ENCODE peak calls at places on chromosome 22, in four cellular contexts. J, K, D and M are unnamed samples.
A peak's percentile ranks its signal among the peaks of the same experiment; 100 is the strongest.

GRCh38 chr22:23113067-23113846 is 28.5 kb downstream of the RSPH14 start:
- DNase-seq in J (no peak), K (no peak), D (no peak), M (peak; percentile 14)

GRCh38 chr22:20205964-20206708 is 55.3 kb upstream of the CCDC188 start:
- DNase-seq in J (peak; percentile 49), K (peak; percentile 22), D (peak; percentile 5), M (peak; percentile 75)

GRCh38 chr22:35591696-35592417 is 25.3 kb downstream of the MB start:
- DNase-seq in J (no peak), K (no peak), D (no peak), M (no peak)

GRCh38 chr22:23787910-23788309 is 1.1 kb downstream of the SMARCB1 start:
- DNase-seq in J (no peak), K (no peak), D (no peak), M (no peak)

GRCh38 chr22:27990879-27991278 is 71.8 kb upstream of the PITPNB start:
- DNase-seq in J (peak; percentile 61), K (no peak), D (no peak), M (peak; percentile 57)

GRCh38 chr22:49768511-49768910 is 59.2 kb downstream of the BRD1 start:
- DNase-seq in J (no peak), K (no peak), D (no peak), M (no peak)

GRCh38 chr22:27799334-27800249 is 2.0 kb downstream of the MN1 start:
- DNase-seq in J (peak; percentile 62), K (no peak), D (no peak), M (peak; percentile 47)

GRCh38 chr22:25334091-25334490 is 114.7 kb downstream of the CRYBB2 start:
- DNase-seq in J (peak; percentile 79), K (no peak), D (peak; percentile 10), M (peak; percentile 14)

GRCh38 chr22:44391481-44392445 is 79.0 kb upstream of the SHISAL1 start:
- DNase-seq in J (no peak), K (no peak), D (no peak), M (no peak)

GRCh38 chr22:49936018-49936972 is 17.9 kb downstream of the CRELD2 start:
- DNase-seq in J (peak; percentile 90), K (peak; percentile 66), D (no peak), M (peak; percentile 92)

GRCh38 chr22:49724030-49724892 is 103.4 kb downstream of the BRD1 start:
- DNase-seq in J (no peak), K (no peak), D (no peak), M (no peak)

GRCh38 chr22:36770116-36770945 is 5.6 kb downstream of the IFT27 start:
- DNase-seq in J (no peak), K (no peak), D (no peak), M (no peak)

GRCh38 chr22:31495343-31495742 is 993 bp upstream of the SFI1 start:
- DNase-seq in J (no peak), K (no peak), D (no peak), M (no peak)

GRCh38 chr22:31872209-31872608 is 72.1 kb upstream of the YWHAH start:
- DNase-seq in J (no peak), K (no peak), D (no peak), M (no peak)

GRCh38 chr22:44068422-44069191 is 44.5 kb downstream of the PARVB start:
- DNase-seq in J (no peak), K (no peak), D (no peak), M (no peak)

GRCh38 chr22:40215266-40215665 is 37.5 kb downstream of the TNRC6B start:
- DNase-seq in J (no peak), K (no peak), D (no peak), M (no peak)

GRCh38 chr22:50712341-50713007 is 25.5 kb upstream of the ACR start:
- DNase-seq in J (no peak), K (no peak), D (no peak), M (no peak)

GRCh38 chr22:32619614-32620426 is 145.2 kb downstream of the FBXO7 start:
- DNase-seq in J (no peak), K (peak; percentile 89), D (no peak), M (peak; percentile 73)

GRCh38 chr22:39236321-39237275 is 8.2 kb downstream of the PDGFB start:
- DNase-seq in J (peak; percentile 97), K (no peak), D (no peak), M (no peak)

GRCh38 chr22:17201285-17201945 is 17.8 kb downstream of the ADA2 start:
- DNase-seq in J (peak; percentile 25), K (no peak), D (no peak), M (peak; percentile 46)

GRCh38 chr22:17205432-17205831 is 13.8 kb downstream of the ADA2 start:
- DNase-seq in J (no peak), K (no peak), D (no peak), M (no peak)
- TF ChIP-seq CTCF in J (no peak), K (no peak), D (no peak), M (no peak)

DNA sequence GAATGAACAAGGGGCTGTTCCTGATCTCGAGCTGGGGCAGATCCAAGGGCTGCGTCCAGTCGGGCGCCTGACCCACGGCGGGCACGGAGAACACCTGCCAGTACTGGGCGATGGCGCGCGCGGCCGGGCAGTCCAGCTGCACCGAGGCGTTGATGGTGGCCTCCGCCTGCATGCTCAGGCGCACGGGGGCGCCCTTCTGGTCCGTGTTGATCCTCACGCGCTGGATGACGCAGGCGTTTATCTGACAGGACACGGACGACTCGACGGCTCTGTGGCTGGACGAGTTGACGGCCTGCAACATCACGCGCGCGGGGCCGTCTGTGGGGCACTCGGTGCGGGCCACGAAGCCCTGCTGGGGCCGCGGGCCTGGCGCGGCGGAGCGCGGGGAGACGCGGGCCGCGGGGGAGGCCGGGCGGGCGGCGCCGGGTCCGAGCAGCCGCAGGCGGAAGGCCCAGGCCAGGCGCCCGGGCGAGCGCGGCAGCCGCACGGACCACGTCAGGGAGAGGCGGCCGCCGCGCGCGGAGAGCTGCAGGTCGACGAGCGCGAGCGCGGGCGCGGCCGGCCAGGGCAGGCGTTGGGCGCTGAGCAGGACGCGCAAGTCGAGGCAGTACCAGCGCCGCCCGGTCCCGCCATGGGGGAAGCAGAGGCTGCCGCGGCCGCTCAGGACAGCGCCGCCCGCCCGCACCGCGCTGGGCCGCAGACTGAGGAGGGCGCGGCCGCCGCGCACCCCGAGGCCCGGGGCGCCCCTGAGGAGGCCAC is 515 bp downstream of the PKDREJ start:
- DNase-seq in J (peak; percentile 19), K (peak; percentile 24), D (no peak), M (peak; percentile 29)
- TF ChIP-seq CTCF in J (peak; percentile 30), K (no peak), D (no peak), M (no peak)

DNA sequence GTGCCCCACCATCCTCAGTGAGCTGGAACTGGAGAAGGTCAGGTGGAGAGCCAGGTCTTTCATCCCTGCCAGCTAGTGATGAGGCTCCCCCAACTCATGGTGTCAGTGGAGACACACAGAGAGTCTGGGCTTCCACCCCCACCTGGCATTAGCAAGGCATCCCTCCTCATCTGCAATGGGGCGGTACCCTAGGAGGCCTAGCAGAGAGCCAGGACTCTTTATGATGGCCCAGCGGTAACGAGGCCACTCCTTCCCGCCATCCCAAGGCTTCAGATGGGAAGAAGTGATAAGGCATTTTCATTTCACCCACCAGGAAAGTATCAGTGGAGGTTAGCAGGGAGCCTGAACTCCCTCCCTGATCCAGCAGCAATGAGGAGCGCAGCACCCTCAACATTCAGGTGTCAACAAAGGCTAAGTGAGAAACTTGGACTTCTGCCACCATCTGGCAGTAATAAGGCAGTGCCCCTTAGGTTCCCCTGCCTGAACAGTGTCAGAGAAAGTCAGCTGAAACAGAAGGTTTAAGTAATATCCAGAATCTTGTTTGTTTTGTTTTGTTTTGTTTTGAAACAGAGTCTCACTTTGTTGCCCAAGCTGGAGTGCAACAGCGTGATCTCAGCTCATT is 40.5 kb upstream of the FBLN1 start:
- DNase-seq in J (peak; percentile 37), K (no peak), D (no peak), M (no peak)
- TF ChIP-seq CTCF in J (no peak), K (no peak), D (no peak), M (no peak)

DNA sequence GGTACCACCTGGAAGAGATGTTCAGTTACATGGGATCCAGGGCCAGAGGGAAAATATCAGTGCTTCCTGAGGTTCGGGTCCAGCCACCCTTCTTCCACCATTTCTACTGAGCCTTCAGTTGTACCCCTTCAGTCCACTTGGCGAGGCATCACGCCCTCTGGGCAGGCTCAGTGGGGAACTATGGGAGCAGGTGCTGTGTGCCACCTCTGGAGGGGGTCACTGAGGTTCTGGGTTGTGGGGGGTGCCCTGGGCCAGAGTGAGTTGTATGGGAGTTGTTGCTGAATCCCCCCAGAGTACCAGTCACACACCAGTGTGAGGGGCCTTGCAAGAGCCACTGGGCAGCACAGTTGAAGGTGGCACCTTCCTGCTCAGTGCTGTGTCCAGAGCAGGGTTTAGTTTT is 2.7 kb upstream of the SREBF2 start:
- DNase-seq in J (no peak), K (no peak), D (no peak), M (no peak)
- TF ChIP-seq CTCF in J (no peak), K (no peak), D (no peak), M (no peak)

DNA sequence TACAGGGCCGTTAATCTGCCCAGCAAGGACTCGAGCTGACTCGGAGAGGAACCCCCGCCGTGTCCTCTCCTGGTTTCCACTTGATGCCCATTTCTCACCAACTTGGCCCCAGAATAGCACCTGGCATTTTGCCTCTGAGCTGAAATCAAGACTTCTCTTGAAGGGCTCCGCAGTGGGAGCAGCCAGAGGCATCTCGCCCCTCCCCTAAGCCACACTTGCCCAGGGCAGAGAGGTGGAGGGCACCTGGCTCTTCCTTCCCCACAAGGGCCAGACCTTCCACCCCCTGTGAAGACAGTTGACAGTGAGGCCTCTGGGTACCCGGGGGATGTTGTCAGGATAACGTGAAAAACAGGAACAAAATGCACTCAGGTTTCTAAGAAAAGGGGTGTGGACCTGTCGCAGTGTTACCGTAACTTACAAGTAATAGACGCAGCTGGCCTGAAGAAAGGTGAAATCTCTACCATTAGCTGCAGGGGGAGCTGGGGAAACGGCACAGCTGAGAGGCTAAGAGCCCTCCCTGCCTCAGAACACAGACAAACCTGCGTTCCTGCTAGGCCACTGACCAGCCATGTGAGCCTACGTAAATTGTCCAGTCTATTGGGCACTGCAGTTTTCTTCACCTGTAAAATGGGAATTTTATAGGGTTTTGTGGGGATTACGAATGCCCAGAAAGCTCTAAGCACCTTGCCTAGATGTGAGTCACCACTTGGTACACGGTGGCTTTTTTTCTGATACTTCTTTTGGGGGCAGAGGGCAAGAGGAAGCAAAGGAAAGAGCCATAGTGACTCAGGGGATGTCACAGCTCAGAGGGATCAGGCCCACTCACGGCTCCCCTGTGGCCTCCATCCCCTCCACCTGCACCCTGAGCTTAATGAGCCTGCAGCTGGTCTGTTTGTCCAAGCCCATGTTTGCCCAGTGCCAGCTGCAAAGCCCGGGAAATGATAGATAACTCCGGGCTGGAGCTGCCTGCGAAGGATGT is 18.6 kb upstream of the CABP7 start:
- DNase-seq in J (peak; percentile 55), K (peak; percentile 23), D (no peak), M (no peak)
- TF ChIP-seq CTCF in J (peak; percentile 27), K (peak; percentile 12), D (no peak), M (no peak)

DNA sequence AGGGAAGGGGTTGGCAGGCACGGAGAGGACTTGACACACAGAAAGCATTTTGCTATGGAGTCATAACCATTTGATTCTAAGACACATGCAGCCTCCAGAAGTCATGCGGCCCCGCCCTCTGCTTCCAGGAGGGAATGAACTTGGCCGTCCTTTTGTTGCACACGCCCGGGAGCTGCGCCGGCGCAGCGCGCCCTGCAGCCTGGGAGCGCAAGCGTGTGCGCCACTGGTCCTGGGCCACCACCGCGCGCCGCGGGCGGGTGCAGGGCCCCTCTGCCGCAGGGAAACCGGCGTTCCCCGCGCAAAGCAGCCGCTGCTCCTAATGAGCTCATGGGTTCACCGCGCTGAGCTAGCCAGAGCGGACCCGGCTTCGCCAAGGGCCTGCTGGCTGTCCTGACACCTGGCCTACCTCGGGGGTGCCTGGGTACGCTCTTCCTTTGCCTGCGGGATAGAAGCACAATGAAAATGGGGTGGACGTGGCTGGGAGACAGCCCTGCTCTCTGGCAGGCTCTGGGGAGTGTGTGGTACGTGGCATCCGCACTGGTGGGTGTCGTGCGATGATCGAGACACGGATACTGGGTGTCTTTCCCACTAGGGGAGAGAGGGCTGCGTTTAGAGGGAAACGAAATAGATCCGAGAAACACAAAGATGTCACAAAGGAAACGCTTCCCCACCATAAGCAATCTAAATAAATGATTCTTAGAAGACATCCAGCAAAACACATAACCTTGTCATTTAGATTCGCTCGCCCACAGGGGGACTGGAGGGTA is 669 bp downstream of the MICAL3 start:
- DNase-seq in J (peak; percentile 86), K (peak; percentile 84), D (no peak), M (peak; percentile 86)
- TF ChIP-seq CTCF in J (peak; percentile 4), K (no peak), D (no peak), M (no peak)